ENCODE peak calls at places on chromosomes 1 and 21, in five cellular contexts. D is brain microvascular endothelial cell; G is body of pancreas; F is CD8-positive, alpha-beta T cell; S is breast epithelium. A is an unnamed sample.

GRCh38 chr21:39612233-39613028 is at the start of gene B3GALT5:
- DNase-seq in D (no peak), G (peak), F (no peak), S (no peak), A (no peak)

GRCh38 chr1:218527737-218528136 is 182.6 kb downstream of the TGFB2 start:
- DNase-seq in D (no peak), G (no peak), F (no peak), S (no peak), A (no peak)

GRCh38 chr1:93571623-93572310 is 109.9 kb downstream of the BCAR3 start:
- DNase-seq in D (no peak), G (no peak), F (no peak), S (no peak), A (no peak)

GRCh38 chr1:109391161-109391556 is 6.6 kb downstream of the SORT1 start:
- DNase-seq in D (no peak), G (no peak), F (no peak), S (no peak), A (no peak)

GRCh38 chr1:85465099-85465790 is at the start of gene DDAH1:
- DNase-seq in D (peak), G (peak), F (no peak), S (peak), A (peak)

GRCh38 chr1:195965036-195965435 is 643.2 kb downstream of the KCNT2 start:
- DNase-seq in D (no peak), G (no peak), F (no peak), S (no peak), A (no peak)

GRCh38 chr21:35611752-35612151 is 448.6 kb downstream of the SETD4 start:
- DNase-seq in D (no peak), G (no peak), F (no peak), S (no peak), A (no peak)

GRCh38 chr1:112358061-112358770 is 37.8 kb upstream of the CTTNBP2NL start:
- DNase-seq in D (no peak), G (no peak), F (no peak), S (no peak), A (no peak)

GRCh38 chr1:32336963-32337675 is 1.1 kb upstream of the MARCKSL1 start:
- DNase-seq in D (no peak), G (no peak), F (no peak), S (no peak), A (peak)

GRCh38 chr1:67726224-67726623 is 41.2 kb downstream of the GADD45A start:
- DNase-seq in D (peak), G (no peak), F (no peak), S (no peak), A (no peak)

GRCh38 chr1:33120436-33121231 is 39.7 kb downstream of the AZIN2 start:
- DNase-seq in D (no peak), G (no peak), F (no peak), S (no peak), A (no peak)

GRCh38 chr1:204145033-204145504 is 6.8 kb downstream of the ETNK2 start:
- DNase-seq in D (no peak), G (no peak), F (no peak), S (no peak), A (no peak)

GRCh38 chr21:32889596-32889995 is 118.0 kb upstream of the PAXBP1 start:
- DNase-seq in D (no peak), G (no peak), F (no peak), S (no peak), A (no peak)

GRCh38 chr1:17190526-17190995 is 14.4 kb upstream of the PADI1 start:
- DNase-seq in D (no peak), G (no peak), F (no peak), S (no peak), A (no peak)

GRCh38 chr1:59765036-59765730 is 49.6 kb upstream of the HOOK1 start:
- DNase-seq in D (no peak), G (no peak), F (no peak), S (no peak), A (no peak)

GRCh38 chr1:21781971-21782867 is 730 bp downstream of the USP48 start:
- DNase-seq in D (peak), G (peak), F (peak), S (peak), A (peak)

GRCh38 chr1:33824321-33824720 is 39.6 kb upstream of the HMGB4 start:
- DNase-seq in D (no peak), G (no peak), F (no peak), S (no peak), A (peak)

GRCh38 chr21:45858180-45858579 is 123.4 kb upstream of the COL6A1 start:
- DNase-seq in D (no peak), G (no peak), F (no peak), S (peak), A (no peak)

GRCh38 chr1:182575540-182576149 is 13.4 kb downstream of the RNASEL start:
- DNase-seq in D (peak), G (no peak), F (no peak), S (no peak), A (no peak)

GRCh38 chr1:231939118-231939517 is 312.5 kb downstream of the DISC1 start:
- DNase-seq in D (no peak), G (no peak), F (no peak), S (no peak), A (no peak)

GRCh38 chr1:6348511-6349191 is 44.9 kb downstream of the ACOT7 start:
- DNase-seq in D (peak), G (no peak), F (peak), S (no peak), A (no peak)

GRCh38 chr1:221141606-221142285 is 262.5 kb downstream of the HLX start:
- DNase-seq in D (no peak), G (no peak), F (no peak), S (no peak), A (no peak)

GRCh38 chr1:111475706-111476105 is 1.9 kb downstream of the C1orf162 start:
- DNase-seq in D (no peak), G (no peak), F (no peak), S (no peak), A (no peak)

GRCh38 chr1:77776007-77776725 is 3.3 kb upstream of the MIGA1 start:
- DNase-seq in D (no peak), G (no peak), F (no peak), S (no peak), A (no peak)

GRCh38 chr1:46333300-46334029 is 7.1 kb upstream of the NSUN4 start:
- DNase-seq in D (peak), G (no peak), F (no peak), S (no peak), A (no peak)

GRCh38 chr1:232571523-232571922 is 58.4 kb downstream of the SIPA1L2 start:
- DNase-seq in D (no peak), G (no peak), F (no peak), S (no peak), A (no peak)

GRCh38 chr21:45421071-45421845 is 16.3 kb downstream of the COL18A1 start:
- DNase-seq in D (no peak), G (peak), F (no peak), S (peak), A (peak)

GRCh38 chr21:41834252-41834925 is 44.8 kb downstream of the PRDM15 start:
- DNase-seq in D (no peak), G (no peak), F (no peak), S (no peak), A (no peak)

GRCh38 chr1:92478393-92478792 is 8.3 kb downstream of the GFI1 start:
- DNase-seq in D (no peak), G (no peak), F (no peak), S (no peak), A (no peak)

GRCh38 chr1:232291258-232291657 is 338.7 kb downstream of the SIPA1L2 start:
- DNase-seq in D (no peak), G (no peak), F (no peak), S (no peak), A (no peak)

GRCh38 chr1:27392778-27393635 is 585 bp downstream of the GPR3 start:
- DNase-seq in D (no peak), G (no peak), F (no peak), S (no peak), A (no peak)
- TF ChIP-seq CTCF in D (peak), G (no peak), F (no peak), S (no peak), A (no peak)

GRCh38 chr1:69649383-69649782 is 81.7 kb downstream of the LRRC7 start:
- DNase-seq in D (no peak), G (no peak), F (no peak), S (no peak), A (no peak)

GRCh38 chr1:69648486-69648885 is 80.8 kb downstream of the LRRC7 start:
- DNase-seq in D (peak), G (no peak), F (no peak), S (no peak), A (no peak)

GRCh38 chr1:69645477-69645876 is 77.8 kb downstream of the LRRC7 start:
- DNase-seq in D (no peak), G (no peak), F (no peak), S (no peak), A (no peak)
- H3K4me3 ChIP-seq in D (no peak), G (no peak), F (no peak), S (no peak), A (no peak)

DNA sequence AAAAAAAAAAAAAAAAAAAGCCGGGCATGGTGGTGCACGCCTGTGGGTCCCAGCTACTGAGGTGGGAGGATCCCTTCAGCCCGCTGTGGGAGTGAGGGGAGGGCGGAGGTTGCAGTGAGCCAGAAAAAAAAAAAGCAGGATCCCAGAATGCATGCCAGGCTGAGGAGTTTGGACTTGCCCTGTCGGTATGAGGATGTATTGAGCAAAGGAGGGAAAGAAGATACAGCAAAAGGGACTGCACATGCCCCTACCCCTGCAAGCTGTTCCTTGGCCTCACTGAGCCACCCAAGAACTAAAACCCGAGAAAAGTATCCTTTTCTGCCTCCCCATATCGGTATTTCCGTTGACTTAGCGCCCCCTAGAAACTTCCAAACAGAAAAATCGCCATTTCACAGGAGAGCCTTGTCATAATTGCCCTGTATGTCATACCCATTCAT is 1.3 kb upstream of the GPATCH4 start:
- DNase-seq in D (no peak), G (no peak), F (no peak), S (no peak), A (no peak)
- TF ChIP-seq CTCF in D (peak), G (peak), F (peak), S (no peak), A (no peak)

GRCh38 chr1:63326473-63327380 is 4.4 kb downstream of the FOXD3 start:
- DNase-seq in D (no peak), G (no peak), F (no peak), S (no peak), A (no peak)

GRCh38 chr1:63329621-63330330 is 7.4 kb downstream of the FOXD3 start:
- DNase-seq in D (no peak), G (no peak), F (no peak), S (no peak), A (no peak)

GRCh38 chr1:63327417-63328139 is 5.2 kb downstream of the FOXD3 start:
- DNase-seq in D (peak), G (peak), F (no peak), S (no peak), A (peak)

GRCh38 chr1:63328140-63328521 is 5.8 kb downstream of the FOXD3 start:
- DNase-seq in D (no peak), G (no peak), F (no peak), S (no peak), A (no peak)

DNA sequence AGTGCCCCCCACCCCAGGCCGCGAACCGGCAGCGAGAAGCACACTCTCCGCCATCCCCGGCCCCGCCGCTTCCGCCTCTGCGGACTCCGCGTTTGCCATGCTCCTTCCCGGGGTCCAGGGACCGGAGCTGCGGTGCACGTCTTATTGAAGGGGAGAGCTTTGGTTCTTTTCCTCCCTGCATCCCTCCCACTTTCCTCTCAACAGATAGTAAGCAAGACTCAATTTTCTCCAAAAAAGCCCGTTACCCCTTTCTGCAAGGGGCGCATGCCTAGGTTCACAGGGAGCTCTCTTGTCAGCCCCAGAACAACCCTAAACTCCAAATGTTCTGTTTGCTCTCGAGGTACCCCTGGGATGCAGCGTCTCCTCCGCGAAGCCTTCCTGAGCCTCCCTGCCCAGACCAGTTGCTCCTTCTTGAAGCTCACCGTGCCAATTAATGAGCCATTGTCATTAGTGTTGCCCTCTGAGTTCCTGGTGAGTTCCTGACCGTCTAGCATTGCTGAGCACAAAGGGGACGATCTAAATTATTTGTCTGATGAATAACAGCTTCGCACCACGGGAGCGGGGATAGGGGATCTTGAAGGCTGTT is 8.1 kb downstream of the FOXD3 start:
- DNase-seq in D (no peak), G (no peak), F (no peak), S (no peak), A (no peak)
- H3K4me3 ChIP-seq in D (no peak), G (no peak), F (no peak), S (no peak), A (no peak)

DNA sequence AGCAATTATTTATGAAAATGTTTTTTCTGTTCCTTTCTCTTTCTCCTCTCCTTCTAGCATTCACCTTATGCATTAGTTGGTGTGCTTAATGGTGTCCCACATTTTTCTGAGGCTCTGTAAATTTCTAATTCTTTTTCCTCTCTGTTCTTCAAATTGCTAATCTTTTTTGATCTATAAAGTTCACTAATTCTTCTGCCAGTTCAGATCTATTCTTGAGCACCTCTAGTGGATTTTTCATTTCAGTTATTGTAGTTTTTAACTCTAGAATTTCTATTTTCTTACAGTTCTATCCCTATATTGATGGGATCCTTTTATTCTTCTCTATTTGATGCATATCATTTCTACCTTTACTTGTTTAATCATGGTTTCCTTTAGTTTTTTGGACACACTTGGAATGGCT is 22.4 kb downstream of the CFAP57 start:
- DNase-seq in D (no peak), G (no peak), F (no peak), S (no peak), A (no peak)
- TF ChIP-seq CTCF in D (no peak), G (no peak), F (no peak), S (no peak), A (no peak)